ENCODE peak calls at places on chromosomes 4 and X, in five cellular contexts. J, X, R, D and T are unnamed samples.
A peak's percentile ranks its signal among the peaks of the same experiment; 100 is the strongest.

GRCh38 chr4:136900706-136901105 is 631.6 kb downstream of the PCDH18 start:
- DNase-seq in R (no peak), X (no peak), D (no peak), J (no peak), T (no peak)

GRCh38 chr4:143514432-143514831 is 930 bp downstream of the SMARCA5 start:
- DNase-seq in J (peak; percentile 67), D (peak; percentile 14), X (peak; percentile 61), R (peak; percentile 38), T (peak; percentile 17)

GRCh38 chrX:70470850-70471289 is 26.2 kb downstream of the DLG3 start:
- DNase-seq in D (peak; percentile 5), R (no peak), J (no peak), X (no peak), T (no peak)

GRCh38 chr4:113684534-113685091 is 76.9 kb downstream of the CAMK2D start:
- DNase-seq in D (peak; percentile 3), R (peak; percentile 57), X (peak; percentile 70), J (no peak), T (no peak)

GRCh38 chr4:174444390-174444789 is 77.9 kb downstream of the HPGD start:
- DNase-seq in R (no peak), D (no peak), J (no peak), X (no peak), T (no peak)

GRCh38 chr4:185657191-185657590 is 121.9 kb upstream of the PDLIM3 start:
- DNase-seq in X (no peak), R (no peak), J (no peak), D (no peak), T (no peak)

GRCh38 chr4:133347409-133347808 is 198.3 kb downstream of the PCDH10 start:
- DNase-seq in X (no peak), R (no peak), D (no peak), J (no peak), T (no peak)

GRCh38 chrX:15985937-15986336 is 131.3 kb upstream of the AP1S2 start:
- DNase-seq in J (no peak), X (no peak), R (no peak), D (no peak), T (no peak)

GRCh38 chr4:24373662-24374061 is 210.7 kb downstream of the DHX15 start:
- DNase-seq in R (no peak), X (no peak), J (no peak), D (no peak), T (no peak)

GRCh38 chr4:144356941-144357381 is 216.4 kb upstream of the GYPA start:
- DNase-seq in R (peak; percentile 9), D (no peak), X (peak; percentile 16), J (no peak), T (no peak)

GRCh38 chr4:138982754-138983153 is 32.8 kb upstream of the NOCT start:
- DNase-seq in R (no peak), J (no peak), X (no peak), D (no peak), T (no peak)

GRCh38 chr4:56739104-56739777 is 58.1 kb upstream of the HOPX start:
- DNase-seq in R (no peak), X (peak; percentile 78), J (no peak), D (no peak), T (no peak)

GRCh38 chrX:71169586-71169985 is 24.9 kb downstream of the NLGN3 start:
- DNase-seq in J (no peak), R (no peak), X (no peak), D (no peak), T (no peak)

GRCh38 chr4:152032722-152033131 is 271.9 kb upstream of the GATB start:
- DNase-seq in D (no peak), R (peak; percentile 53), X (peak; percentile 49), J (no peak), T (no peak)

DNA sequence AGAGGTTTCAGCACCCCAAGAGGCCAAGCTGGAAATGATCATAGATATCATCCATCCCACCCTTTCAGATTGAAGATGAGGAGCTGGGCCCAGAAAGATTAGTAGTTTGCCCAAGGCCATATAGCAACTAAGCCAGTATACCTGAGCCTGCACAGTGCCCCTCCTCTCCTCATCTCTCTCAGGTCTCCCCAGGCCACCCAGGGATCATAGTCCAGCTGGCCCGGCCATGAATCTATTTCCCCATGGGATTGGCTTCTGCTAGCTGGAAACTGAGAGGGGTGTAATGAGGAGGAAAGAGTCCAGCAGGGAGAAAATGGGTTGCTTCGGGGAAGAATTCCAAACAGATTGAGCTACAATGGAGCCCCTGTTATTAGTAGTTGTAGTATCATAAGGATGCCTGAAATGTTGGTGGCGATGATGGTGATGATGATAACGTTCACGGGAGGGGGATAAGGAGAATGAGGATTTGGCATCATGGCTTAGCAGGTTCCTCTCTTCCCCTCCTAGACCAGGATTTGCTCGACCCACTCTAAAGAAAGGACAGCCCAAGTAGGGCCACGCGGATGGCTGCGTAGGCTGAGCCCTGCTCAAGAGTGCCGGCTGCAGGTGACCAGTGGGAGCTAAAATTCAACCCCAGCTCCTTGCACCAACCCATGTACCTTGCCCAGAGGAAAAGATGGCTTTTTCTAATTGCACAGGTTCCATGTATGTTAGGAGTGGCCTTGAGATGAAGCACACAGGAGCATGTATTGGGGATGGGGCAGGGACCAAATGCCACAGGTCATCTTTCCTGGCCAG is 117.8 kb upstream of the PJA1 start:
- DNase-seq in R (no peak), D (no peak), J (no peak), X (no peak), T (no peak)
- TF ChIP-seq CTCF in R (peak; percentile 26), D (no peak), J (no peak), X (peak; percentile 19), T (no peak)

GRCh38 chrX:120380699-120381098 is 18.8 kb downstream of the ATP1B4 start:
- DNase-seq in R (no peak), D (peak; percentile 5), J (no peak), X (peak; percentile 16), T (no peak)
- TF ChIP-seq CTCF in R (peak; percentile 38), D (no peak), J (peak; percentile 6), X (peak; percentile 37), T (no peak)

GRCh38 chr4:8320386-8320750 is 50.8 kb downstream of the HTRA3 start:
- DNase-seq in J (peak; percentile 11), D (no peak), X (peak; percentile 35), R (no peak), T (no peak)
- TF ChIP-seq CTCF in J (no peak), D (no peak), X (peak; percentile 58), R (peak; percentile 42), T (no peak)

GRCh38 chr4:40582413-40582812 is 47.3 kb downstream of the RBM47 start:
- DNase-seq in R (no peak), D (no peak), X (no peak), J (no peak), T (no peak)
- TF ChIP-seq CTCF in R (no peak), D (no peak), X (no peak), J (no peak), T (no peak)